ENCODE peak calls at places on chromosome 22, in seven cellular contexts. H, K, G, X, E, U and Q are unnamed samples.

GRCh38 chr22:48441553-48441850 is 1386.2 kb downstream of the BRD1 start:
- DNase-seq in H (no peak), K (no peak), G (no peak), X (no peak), E (no peak), U (no peak), Q (no peak)

GRCh38 chr22:47805394-47805935 is 1043.0 kb downstream of the TBC1D22A start:
- DNase-seq in H (no peak), K (no peak), G (no peak), X (no peak), E (no peak), U (no peak), Q (no peak)

GRCh38 chr22:49295851-49296560 is 531.7 kb downstream of the BRD1 start:
- DNase-seq in H (no peak), K (no peak), G (peak; percentile 33), X (no peak), E (no peak), U (no peak), Q (no peak)

GRCh38 chr22:49483946-49484345 is 343.7 kb downstream of the BRD1 start:
- DNase-seq in H (no peak), K (no peak), G (no peak), X (no peak), E (no peak), U (no peak), Q (no peak)

GRCh38 chr22:48663297-48663696 is 1164.4 kb downstream of the BRD1 start:
- DNase-seq in H (no peak), K (no peak), G (no peak), X (no peak), E (no peak), U (no peak), Q (no peak)

GRCh38 chr22:27775698-27776409 is 25.7 kb downstream of the MN1 start:
- DNase-seq in H (no peak), K (no peak), G (no peak), X (no peak), E (no peak), U (no peak), Q (no peak)

GRCh38 chr22:44524806-44525205 is 26.8 kb upstream of the RTL6 start:
- DNase-seq in H (no peak), K (no peak), G (no peak), X (no peak), E (no peak), U (peak; percentile 29), Q (no peak)

GRCh38 chr22:31901388-31902137 is 42.8 kb upstream of the YWHAH start:
- DNase-seq in H (no peak), K (no peak), G (no peak), X (no peak), E (no peak), U (peak; percentile 71), Q (no peak)

GRCh38 chr22:31272522-31273446 is 19.5 kb downstream of the PIK3IP1 start:
- DNase-seq in H (no peak), K (peak; percentile 70), G (no peak), X (no peak), E (peak; percentile 61), U (peak; percentile 75), Q (no peak)

GRCh38 chr22:46352691-46353386 is 17.3 kb downstream of the TRMU start:
- DNase-seq in H (no peak), K (no peak), G (peak; percentile 70), X (no peak), E (peak; percentile 87), U (peak; percentile 6), Q (no peak)

GRCh38 chr22:18076060-18076497 is 1.7 kb upstream of the PEX26 start:
- DNase-seq in H (peak; percentile 85), K (peak; percentile 94), G (no peak), X (no peak), E (peak; percentile 90), U (peak; percentile 93), Q (no peak)

GRCh38 chr22:49106136-49106930 is 721.3 kb downstream of the BRD1 start:
- DNase-seq in H (no peak), K (no peak), G (no peak), X (no peak), E (no peak), U (no peak), Q (no peak)

GRCh38 chr22:37417264-37417663 is 10.0 kb downstream of the ELFN2 start:
- DNase-seq in H (no peak), K (no peak), G (no peak), X (no peak), E (no peak), U (no peak), Q (no peak)

GRCh38 chr22:38766076-38766777 is 10.4 kb upstream of the SUN2 start:
- DNase-seq in H (no peak), K (peak; percentile 42), G (peak; percentile 87), X (no peak), E (peak; percentile 86), U (peak; percentile 65), Q (peak; percentile 51)

GRCh38 chr22:39300198-39300830 is 19.1 kb downstream of the RPL3 start:
- DNase-seq in H (no peak), K (peak; percentile 20), G (peak; percentile 79), X (no peak), E (no peak), U (no peak), Q (no peak)

GRCh38 chr22:44317886-44318637 is 5.3 kb upstream of the SHISAL1 start:
- DNase-seq in H (no peak), K (no peak), G (no peak), X (no peak), E (no peak), U (no peak), Q (no peak)

GRCh38 chr22:32020117-32020516 is 22.9 kb upstream of the SLC5A1 start:
- DNase-seq in H (peak; percentile 12), K (peak; percentile 66), G (no peak), X (no peak), E (peak; percentile 98), U (peak; percentile 71), Q (no peak)

GRCh38 chr22:33923660-33924246 is 3.5 kb upstream of the LARGE1 start:
- DNase-seq in H (no peak), K (peak; percentile 84), G (no peak), X (no peak), E (peak; percentile 55), U (peak; percentile 82), Q (peak; percentile 29)
- TF ChIP-seq CTCF in H (peak; percentile 76), K (peak; percentile 83), G (peak; percentile 77), X (peak; percentile 78), E (peak; percentile 65), U (peak; percentile 85), Q (peak; percentile 16)

DNA sequence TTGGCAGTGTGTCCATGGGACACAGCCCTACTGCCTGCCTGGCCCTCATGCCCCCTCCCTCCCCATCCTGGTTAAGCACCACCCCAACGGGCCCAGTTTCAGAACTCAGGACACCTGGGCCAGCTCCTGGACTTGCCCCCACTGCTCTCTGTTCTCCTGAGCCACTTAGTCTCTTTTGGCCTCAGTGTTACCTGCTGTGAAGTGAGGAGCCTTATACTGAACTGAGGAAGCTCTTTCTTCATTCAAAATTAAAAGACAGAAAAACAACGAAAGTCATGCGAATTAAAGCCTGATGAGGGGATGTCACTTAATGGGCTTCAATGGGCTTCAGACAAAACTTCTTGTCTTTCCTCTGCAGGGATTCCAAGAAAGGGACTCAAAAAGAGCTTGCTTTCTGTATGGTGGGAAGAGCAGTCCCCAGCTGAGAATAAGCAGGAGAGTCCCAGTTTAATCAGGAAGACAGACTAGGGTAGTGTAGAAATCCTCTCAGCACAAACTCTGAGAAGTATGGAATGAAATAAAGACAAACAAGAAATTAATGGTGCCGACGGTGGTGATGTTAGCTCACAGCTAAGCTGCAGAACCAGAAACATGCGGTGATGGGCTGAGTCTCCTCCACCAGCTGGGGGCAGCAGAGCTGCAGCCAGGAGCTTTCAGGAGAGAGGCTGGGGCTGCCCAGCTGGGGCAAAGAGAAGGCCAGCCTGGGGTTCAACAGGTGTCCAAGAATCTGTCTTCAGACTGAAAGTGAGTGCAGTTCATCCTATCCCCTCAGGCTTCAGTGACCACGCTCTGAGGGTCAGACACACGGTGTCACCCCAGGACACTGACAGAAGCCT is 101.0 kb downstream of the GGTLC2 start:
- DNase-seq in H (no peak), K (no peak), G (no peak), X (no peak), E (peak; percentile 33), U (peak; percentile 45), Q (no peak)
- TF ChIP-seq CTCF in H (peak; percentile 80), K (peak; percentile 81), G (peak; percentile 12), X (peak; percentile 37), E (peak; percentile 72), U (peak; percentile 85), Q (no peak)

DNA sequence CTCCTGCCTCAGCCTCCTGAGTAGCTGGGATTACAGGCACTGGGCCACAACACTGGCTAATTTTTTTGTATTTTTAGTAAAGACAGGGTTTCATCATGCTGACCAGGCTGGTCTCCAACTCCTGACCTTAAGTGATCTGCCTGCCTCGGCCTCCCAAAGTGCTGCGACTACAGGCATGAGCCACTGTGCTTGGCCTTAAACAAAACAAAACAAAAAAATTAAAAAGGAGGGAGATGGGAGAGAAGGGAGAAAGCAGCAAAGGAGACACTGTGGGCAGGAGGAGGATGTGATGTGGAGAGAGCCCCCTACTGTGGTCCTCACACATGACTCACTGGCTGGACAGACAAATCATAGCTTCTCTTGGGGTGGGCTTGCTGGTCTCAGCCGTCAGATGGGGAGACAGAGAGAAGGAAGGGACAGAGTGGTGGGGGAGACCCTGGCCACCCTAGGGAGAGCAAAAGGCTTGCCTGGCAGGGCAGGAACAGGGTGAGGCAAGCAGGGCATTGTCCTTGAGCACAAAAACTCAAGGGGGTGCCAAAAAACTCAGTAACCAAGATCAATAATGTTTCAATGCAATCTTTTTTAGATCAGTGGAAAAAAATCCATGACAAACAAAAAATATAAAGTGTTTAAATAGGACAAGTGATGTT is 31.6 kb downstream of the TPST2 start:
- DNase-seq in H (no peak), K (peak; percentile 46), G (no peak), X (no peak), E (no peak), U (peak; percentile 27), Q (no peak)
- TF ChIP-seq CTCF in H (no peak), K (peak; percentile 4), G (no peak), X (no peak), E (no peak), U (no peak), Q (no peak)

GRCh38 chr22:23754980-23755636 is 883 bp upstream of the VPREB3 start:
- DNase-seq in H (no peak), K (no peak), G (no peak), X (no peak), E (no peak), U (peak; percentile 41), Q (no peak)

GRCh38 chr22:23755711-23756110 is 1.5 kb upstream of the VPREB3 start:
- DNase-seq in H (no peak), K (no peak), G (no peak), X (no peak), E (no peak), U (no peak), Q (no peak)

GRCh38 chr22:23754220-23754919 is at the start of gene VPREB3:
- DNase-seq in H (no peak), K (no peak), G (no peak), X (no peak), E (no peak), U (no peak), Q (no peak)

GRCh38 chr22:23759566-23759965 is 3.2 kb upstream of the C22orf15 start:
- DNase-seq in H (no peak), K (no peak), G (no peak), X (no peak), E (no peak), U (no peak), Q (no peak)

DNA sequence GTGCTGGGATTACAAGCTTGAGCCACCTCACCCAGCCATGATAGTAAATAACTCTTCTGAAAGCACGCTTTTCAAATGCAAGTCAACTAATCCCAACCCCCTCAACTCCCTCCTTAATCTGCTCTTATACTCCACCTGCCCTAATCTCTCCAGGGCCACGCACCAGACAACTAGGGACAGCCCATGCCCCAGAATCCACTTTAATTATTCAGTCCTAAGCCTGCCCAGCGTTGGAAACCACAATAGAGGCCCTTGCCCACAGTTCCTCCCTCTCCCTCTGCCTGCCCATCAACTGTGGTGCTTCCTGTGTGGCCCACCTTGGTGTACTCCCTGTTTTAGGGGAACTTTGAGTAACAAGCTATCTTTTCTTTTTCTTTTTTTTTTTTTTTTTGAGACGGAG is 2.7 kb upstream of the VPREB3 start:
- DNase-seq in H (no peak), K (no peak), G (no peak), X (no peak), E (no peak), U (no peak), Q (no peak)
- TF ChIP-seq CTCF in H (no peak), K (no peak), G (no peak), X (no peak), E (no peak), U (no peak), Q (no peak)